ENCODE peak calls at places on chromosomes 13 and 19, in four cellular contexts. One of them, this sample, is unnamed.

GRCh38 chr19:746956-747355 is 4.0 kb upstream of the MISP start:
- DNase-seq in HepG2: no peak
- DNase-seq in GM12878: no peak
- DNase-seq in H1: no peak
- DNase-seq in this sample: no peak

GRCh38 chr13:94778585-94778984 is 66.2 kb upstream of the SOX21 start:
- DNase-seq in H1: no peak
- DNase-seq in GM12878: no peak
- DNase-seq in HepG2: no peak
- DNase-seq in this sample: no peak

GRCh38 chr19:19171110-19171672 is 1.1 kb upstream of the MEF2B start:
- DNase-seq in H1: no peak
- DNase-seq in HepG2: no peak
- DNase-seq in GM12878: no peak
- DNase-seq in this sample: no peak

GRCh38 chr19:4284176-4284958 is 5.3 kb downstream of the SHD start:
- DNase-seq in HepG2: peak
- DNase-seq in GM12878: no peak
- DNase-seq in H1: peak
- DNase-seq in this sample: peak

GRCh38 chr13:24233351-24233901 is 72.9 kb downstream of the SPATA13 start:
- DNase-seq in HepG2: no peak
- DNase-seq in GM12878: no peak
- DNase-seq in H1: no peak
- DNase-seq in this sample: no peak

GRCh38 chr13:30796132-30796832 is 60.9 kb downstream of the ALOX5AP start:
- DNase-seq in HepG2: no peak
- DNase-seq in H1: no peak
- DNase-seq in GM12878: peak
- DNase-seq in this sample: no peak

GRCh38 chr19:19050104-19050503 is 13.7 kb upstream of the SLC25A42 start:
- DNase-seq in GM12878: no peak
- DNase-seq in HepG2: no peak
- DNase-seq in H1: no peak
- DNase-seq in this sample: no peak

GRCh38 chr13:100363351-100363750 is 225.2 kb downstream of the GGACT start:
- DNase-seq in HepG2: no peak
- DNase-seq in GM12878: no peak
- DNase-seq in H1: no peak
- DNase-seq in this sample: no peak

GRCh38 chr19:47095707-47096704 is 17.6 kb downstream of the ZC3H4 start:
- DNase-seq in HepG2: peak
- DNase-seq in H1: no peak
- DNase-seq in GM12878: no peak
- DNase-seq in this sample: no peak

GRCh38 chr19:1270854-1271527 is 1.9 kb downstream of the CIRBP start:
- DNase-seq in HepG2: no peak
- DNase-seq in H1: no peak
- DNase-seq in GM12878: no peak
- DNase-seq in this sample: no peak

GRCh38 chr13:46321494-46322225 is 65.4 kb downstream of the RUBCNL start:
- DNase-seq in HepG2: peak
- DNase-seq in H1: peak
- DNase-seq in GM12878: peak
- DNase-seq in this sample: peak

GRCh38 chr13:44576396-44577235 is 486 bp upstream of the TSC22D1 start:
- DNase-seq in HepG2: no peak
- DNase-seq in GM12878: no peak
- DNase-seq in H1: no peak
- DNase-seq in this sample: peak

GRCh38 chr13:106038752-106039151 is 496.7 kb downstream of the EFNB2 start:
- DNase-seq in H1: no peak
- DNase-seq in HepG2: no peak
- DNase-seq in GM12878: no peak
- DNase-seq in this sample: no peak

GRCh38 chr19:48372904-48373303 is 8.7 kb downstream of the SYNGR4 start:
- DNase-seq in GM12878: no peak
- DNase-seq in H1: no peak
- DNase-seq in HepG2: no peak
- DNase-seq in this sample: peak

GRCh38 chr13:40522234-40522633 is 144.2 kb downstream of the FOXO1 start:
- DNase-seq in GM12878: no peak
- DNase-seq in HepG2: no peak
- DNase-seq in H1: no peak
- DNase-seq in this sample: no peak

GRCh38 chr19:8370176-8371010 is 6.4 kb downstream of the ANGPTL4 start:
- DNase-seq in GM12878: no peak
- DNase-seq in H1: no peak
- DNase-seq in HepG2: no peak
- DNase-seq in this sample: no peak

GRCh38 chr13:39159393-39159792 is 121.1 kb downstream of the NHLRC3 start:
- DNase-seq in H1: no peak
- DNase-seq in GM12878: no peak
- DNase-seq in HepG2: no peak
- DNase-seq in this sample: no peak
- TF ChIP-seq TCF12 in H1: no peak
- TF ChIP-seq TCF12 in GM12878: no peak
- TF ChIP-seq TCF12 in HepG2: no peak
- TF ChIP-seq TCF12 in this sample: no peak

GRCh38 chr19:45598267-45599011 is 3.6 kb downstream of the GPR4 start:
- DNase-seq in HepG2: no peak
- DNase-seq in H1: no peak
- DNase-seq in GM12878: no peak
- DNase-seq in this sample: peak
- H3K4me3 ChIP-seq in HepG2: no peak
- H3K4me3 ChIP-seq in H1: peak
- H3K4me3 ChIP-seq in GM12878: no peak
- H3K4me3 ChIP-seq in this sample: no peak

DNA sequence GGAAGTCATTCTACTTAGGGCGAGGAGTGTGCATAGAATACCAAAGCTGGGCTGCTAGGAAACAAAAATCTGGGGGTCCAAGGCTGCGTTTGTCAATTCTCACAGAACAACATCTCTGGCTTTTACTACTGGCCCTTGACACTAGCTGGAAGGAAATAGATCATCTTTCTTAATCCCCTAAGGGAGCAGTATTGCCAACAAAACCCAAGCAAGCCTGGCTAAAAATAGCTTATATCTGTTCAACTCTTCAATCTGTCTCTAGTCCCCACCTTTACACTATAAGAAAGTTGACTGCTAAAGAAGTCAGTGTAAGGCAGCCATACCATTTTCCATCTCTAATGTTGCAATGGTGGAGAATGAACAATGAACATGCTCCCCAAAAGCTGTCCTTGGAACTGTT is 107.8 kb upstream of the SPRY2 start:
- DNase-seq in HepG2: no peak
- DNase-seq in H1: no peak
- DNase-seq in GM12878: no peak
- DNase-seq in this sample: no peak
- TF ChIP-seq TCF12 in HepG2: no peak
- TF ChIP-seq TCF12 in H1: no peak
- TF ChIP-seq TCF12 in GM12878: no peak
- TF ChIP-seq TCF12 in this sample: no peak

DNA sequence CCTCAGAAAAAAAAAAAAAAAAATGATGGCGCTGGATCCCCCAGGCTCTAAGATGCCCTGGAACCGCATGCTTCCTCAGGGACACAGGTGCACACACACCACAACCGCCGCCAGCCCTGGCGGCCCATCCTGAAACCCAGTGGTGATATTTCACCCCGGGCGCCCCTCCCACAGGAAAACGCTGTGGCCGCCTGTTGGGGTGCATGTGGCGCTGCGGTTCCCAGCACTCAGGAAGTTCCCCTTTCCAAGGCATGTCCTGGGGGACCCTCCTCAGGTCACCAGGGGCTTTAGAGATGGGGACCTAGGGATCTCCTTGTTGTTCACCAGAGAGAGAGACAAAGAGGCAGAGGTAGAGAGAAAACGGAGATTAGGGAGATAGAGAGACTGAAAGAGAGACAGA is 2.5 kb downstream of the ADGRE2 start:
- DNase-seq in GM12878: no peak
- DNase-seq in H1: no peak
- DNase-seq in HepG2: no peak
- DNase-seq in this sample: no peak
- H3K4me3 ChIP-seq in GM12878: peak
- H3K4me3 ChIP-seq in H1: peak
- H3K4me3 ChIP-seq in HepG2: no peak
- H3K4me3 ChIP-seq in this sample: no peak